ENCODE peak calls at places on chromosomes 2 and 18, in five cellular contexts. A, Z, Y, Q and C are unnamed samples.

GRCh38 chr2:29844713-29845320 is 76.6 kb downstream of the ALK start:
- DNase-seq in Q (no peak), A (peak), Y (no peak), Z (no peak), C (peak)

GRCh38 chr2:182435754-182436153 is 8.9 kb upstream of the PDE1A start:
- DNase-seq in A (peak), Y (no peak), Z (no peak), Q (no peak), C (peak)

GRCh38 chr18:48634491-48634890 is 95.7 kb downstream of the CTIF start:
- DNase-seq in Z (no peak), Y (no peak), A (no peak), Q (no peak), C (no peak)

GRCh38 chr2:33583194-33583938 is 15.7 kb downstream of the FAM98A start:
- DNase-seq in Z (peak), Y (peak), Q (peak), A (peak), C (peak)

GRCh38 chr2:29765711-29766110 is 155.7 kb downstream of the ALK start:
- DNase-seq in Q (no peak), A (no peak), Y (no peak), Z (no peak), C (peak)

GRCh38 chr2:114496959-114497358 is 54.5 kb downstream of the DPP10 start:
- DNase-seq in Z (no peak), Q (no peak), Y (no peak), A (no peak), C (no peak)

GRCh38 chr2:135585586-135585985 is 54.3 kb downstream of the R3HDM1 start:
- DNase-seq in Q (peak), Y (no peak), Z (no peak), A (peak), C (peak)

GRCh38 chr2:175605989-175606841 is 395.9 kb downstream of the LNPK start:
- DNase-seq in Y (peak), A (no peak), Q (peak), Z (no peak), C (peak)

GRCh38 chr2:174866421-174866820 is 102.1 kb upstream of the CHRNA1 start:
- DNase-seq in A (no peak), Y (no peak), Q (peak), Z (no peak), C (no peak)

GRCh38 chr18:37852464-37852863 is 286.9 kb upstream of the CELF4 start:
- DNase-seq in Z (no peak), A (no peak), Y (no peak), Q (no peak), C (no peak)

GRCh38 chr2:161139098-161139987 is 20.9 kb upstream of the TANK start:
- DNase-seq in Y (no peak), A (no peak), Z (no peak), Q (no peak), C (peak)

GRCh38 chr2:169965495-169965894 is 138.2 kb downstream of the UBR3 start:
- DNase-seq in Y (no peak), A (no peak), Q (no peak), Z (no peak), C (peak)

GRCh38 chr2:241570961-241571581 is 12.5 kb downstream of the BOK start:
- DNase-seq in Z (no peak), Y (no peak), A (no peak), Q (no peak), C (no peak)

GRCh38 chr2:231187736-231188505 is 10.5 kb upstream of the ARMC9 start:
- DNase-seq in A (no peak), Y (peak), Q (no peak), Z (no peak), C (peak)

GRCh38 chr2:42800461-42800962 is 8.1 kb upstream of the HAAO start:
- DNase-seq in Q (no peak), Y (no peak), Z (no peak), A (no peak), C (no peak)

GRCh38 chr2:174914894-174915760 is 90.1 kb downstream of the CHN1 start:
- DNase-seq in A (no peak), Q (no peak), Y (no peak), Z (no peak), C (no peak)

GRCh38 chr2:3302751-3303582 is 74.7 kb downstream of the EIPR1 start:
- DNase-seq in A (no peak), Z (peak), Q (no peak), Y (no peak), C (no peak)

GRCh38 chr18:420661-421060 is 79.8 kb downstream of the COLEC12 start:
- DNase-seq in A (no peak), Z (peak), Q (peak), Y (no peak), C (no peak)

GRCh38 chr2:120707816-120708215 is 27.9 kb upstream of the GLI2 start:
- DNase-seq in Q (no peak), Y (no peak), A (no peak), Z (no peak), C (peak)

GRCh38 chr18:55494441-55494840 is 93.6 kb downstream of the TCF4 start:
- DNase-seq in Q (no peak), Y (no peak), Z (no peak), A (no peak), C (no peak)

GRCh38 chr2:75491129-75491753 is 69.5 kb downstream of the EVA1A start:
- DNase-seq in Z (no peak), Q (no peak), Y (no peak), A (no peak), C (peak)

GRCh38 chr2:237081596-237081995 is 4.1 kb upstream of the COPS8 start:
- DNase-seq in Z (no peak), Y (no peak), A (no peak), Q (no peak), C (no peak)

GRCh38 chr2:138267161-138267901 is 234.2 kb upstream of the SPOPL start:
- DNase-seq in Y (no peak), Z (no peak), Q (no peak), A (peak), C (peak)

GRCh38 chr18:58314284-58314683 is 270.3 kb downstream of the NEDD4L start:
- DNase-seq in A (peak), Q (no peak), Z (no peak), Y (peak), C (peak)

GRCh38 chr2:159202568-159203071 is 83.9 kb downstream of the WDSUB1 start:
- DNase-seq in Y (peak), Q (no peak), A (peak), Z (no peak), C (peak)

GRCh38 chr2:69119104-69119503 is 106.1 kb downstream of the ANTXR1 start:
- DNase-seq in Q (peak), A (no peak), Z (no peak), Y (no peak), C (no peak)

GRCh38 chr18:40056085-40056484 is 1898.9 kb upstream of the PIK3C3 start:
- DNase-seq in Q (no peak), A (no peak), Z (no peak), Y (no peak), C (no peak)

GRCh38 chr2:33670392-33670937 is 71.4 kb upstream of the FAM98A start:
- DNase-seq in Q (peak), Y (no peak), Z (peak), A (peak), C (peak)

GRCh38 chr2:240991378-240992263 is 6.8 kb upstream of the SNED1 start:
- DNase-seq in A (peak), Q (peak), Y (peak), Z (no peak), C (peak)

GRCh38 chr2:54289942-54290702 is 34.1 kb upstream of the TSPYL6 start:
- DNase-seq in Y (no peak), A (no peak), Z (peak), Q (peak), C (no peak)
- H3K27ac ChIP-seq in Y (no peak), A (no peak), Z (no peak), Q (no peak), C (no peak)

GRCh38 chr2:88451647-88452150 is 794 bp downstream of the FOXI3 start:
- DNase-seq in Y (no peak), A (no peak), Q (peak), Z (no peak), C (peak)

GRCh38 chr2:88450925-88451575 is 1.4 kb downstream of the FOXI3 start:
- DNase-seq in Q (peak), Z (no peak), A (no peak), Y (no peak), C (no peak)

GRCh38 chr2:88452151-88452851 is at the start of gene FOXI3:
- DNase-seq in Z (peak), Y (peak), A (no peak), Q (peak), C (no peak)

GRCh38 chr2:88450186-88450585 is 2.3 kb downstream of the FOXI3 start:
- DNase-seq in A (no peak), Y (no peak), Q (no peak), Z (no peak), C (no peak)

DNA sequence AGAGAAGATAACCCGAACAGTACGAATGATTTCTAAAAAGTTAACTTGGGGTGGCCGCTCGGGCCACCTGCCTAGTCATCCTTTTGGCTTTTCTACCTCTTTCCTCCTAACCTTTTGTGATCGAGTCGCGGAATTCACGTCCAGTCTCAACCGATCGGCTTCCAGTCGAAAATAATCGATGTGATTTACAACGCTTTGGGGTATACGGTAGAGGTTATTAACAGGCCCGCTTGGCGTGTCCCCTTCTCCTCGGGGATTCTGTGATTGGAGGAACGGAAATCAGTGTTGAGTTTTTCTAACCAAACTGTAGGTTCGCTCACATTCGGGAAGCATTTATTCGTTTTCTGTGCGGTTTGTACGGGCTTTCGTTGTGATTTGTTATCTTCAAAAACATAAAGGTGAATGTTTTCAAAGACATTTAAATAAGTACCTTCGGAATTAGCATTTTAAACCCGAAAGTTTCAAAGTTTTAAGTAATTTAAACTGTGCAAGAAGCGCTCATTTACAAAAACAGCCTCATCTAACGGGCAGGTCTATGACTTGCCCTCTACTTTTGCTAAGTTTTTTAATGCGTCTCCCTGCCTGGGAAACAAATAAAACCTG is 588 bp upstream of the FOXI3 start:
- DNase-seq in Z (peak), A (no peak), Q (peak), Y (no peak), C (no peak)
- TF ChIP-seq EZH2 in Z (peak), A (no peak), Q (peak), Y (peak), C (peak)

DNA sequence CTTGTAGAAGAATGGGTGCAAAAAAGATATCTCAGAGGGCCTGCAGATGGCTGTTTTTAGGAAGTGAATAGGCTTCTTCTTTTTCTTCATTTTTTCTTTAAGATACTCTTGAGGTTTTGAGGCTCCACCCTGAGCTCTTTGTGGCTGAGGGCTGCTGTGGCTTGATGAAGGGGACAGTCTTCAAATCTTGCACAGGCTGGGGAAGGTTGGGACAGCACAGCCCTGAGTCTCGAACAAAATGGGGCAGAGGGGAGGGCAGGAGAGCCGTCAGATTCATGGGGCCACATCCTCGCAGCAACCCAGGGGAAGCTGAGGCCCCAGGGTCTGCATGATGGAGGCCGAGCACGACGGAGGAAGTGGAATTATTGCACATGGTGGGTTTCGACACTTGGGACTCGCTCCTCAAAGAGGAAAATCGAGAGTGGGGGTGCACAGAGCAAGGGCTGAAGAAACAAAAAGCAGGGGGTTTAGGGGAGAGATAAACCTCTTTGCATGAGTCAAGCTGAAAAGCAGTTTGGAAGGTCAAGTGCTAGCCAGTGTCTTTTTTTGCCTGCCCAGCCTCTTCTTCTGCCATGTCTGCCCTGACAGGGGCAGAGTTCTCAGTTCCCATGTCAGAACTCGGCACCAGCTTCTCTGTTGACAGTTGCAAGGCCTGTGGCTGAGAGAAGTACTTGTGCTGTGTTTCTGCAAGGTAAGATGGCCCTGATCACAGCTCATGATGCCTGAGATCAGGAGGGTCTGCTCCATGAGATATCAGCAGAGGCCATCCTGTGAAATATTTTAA is 19.5 kb downstream of the INPP4A start:
- DNase-seq in Z (no peak), Q (no peak), Y (no peak), A (no peak), C (no peak)
- H3K4me2 ChIP-seq in Z (no peak), Q (peak), Y (no peak), A (no peak), C (no peak)

DNA sequence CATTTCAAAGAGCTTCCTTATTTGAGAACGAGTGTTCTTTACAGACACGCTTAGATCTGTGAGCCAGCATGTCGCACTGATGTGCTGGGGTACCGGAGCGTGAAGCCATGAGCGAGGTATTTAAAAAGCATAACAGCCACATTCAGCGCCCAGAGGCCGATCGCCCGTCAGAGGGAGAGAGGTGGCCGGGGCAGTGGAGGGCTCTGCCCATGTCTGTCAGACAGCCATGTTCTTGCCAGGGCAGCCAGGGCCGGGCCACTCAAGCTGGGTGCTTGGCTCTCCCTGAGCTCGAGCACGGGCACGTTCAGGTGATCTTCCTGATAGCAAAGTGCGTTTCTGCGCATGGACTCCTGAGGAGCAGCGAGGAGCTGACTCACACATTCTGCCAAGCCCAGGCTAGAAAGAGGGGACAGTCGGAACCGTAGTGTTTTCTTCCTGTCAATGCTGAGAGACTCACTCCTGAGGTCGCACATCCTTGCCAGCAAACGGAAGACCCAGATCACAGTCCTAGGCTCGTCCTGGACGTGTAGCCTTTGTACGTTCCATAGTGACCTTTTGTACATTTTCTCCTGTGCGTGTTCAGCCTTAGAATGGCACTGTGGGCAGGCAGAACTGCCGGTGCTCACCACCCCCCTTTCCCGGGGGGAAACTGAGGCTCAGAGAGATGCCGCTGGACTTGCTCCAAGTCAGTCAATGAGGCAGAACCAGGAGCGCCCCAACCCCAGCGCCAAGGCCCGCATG is 100.7 kb downstream of the NFATC1 start:
- DNase-seq in Q (no peak), Z (no peak), Y (no peak), A (no peak), C (no peak)
- H3K27ac ChIP-seq in Q (no peak), Z (no peak), Y (peak), A (no peak), C (no peak)

DNA sequence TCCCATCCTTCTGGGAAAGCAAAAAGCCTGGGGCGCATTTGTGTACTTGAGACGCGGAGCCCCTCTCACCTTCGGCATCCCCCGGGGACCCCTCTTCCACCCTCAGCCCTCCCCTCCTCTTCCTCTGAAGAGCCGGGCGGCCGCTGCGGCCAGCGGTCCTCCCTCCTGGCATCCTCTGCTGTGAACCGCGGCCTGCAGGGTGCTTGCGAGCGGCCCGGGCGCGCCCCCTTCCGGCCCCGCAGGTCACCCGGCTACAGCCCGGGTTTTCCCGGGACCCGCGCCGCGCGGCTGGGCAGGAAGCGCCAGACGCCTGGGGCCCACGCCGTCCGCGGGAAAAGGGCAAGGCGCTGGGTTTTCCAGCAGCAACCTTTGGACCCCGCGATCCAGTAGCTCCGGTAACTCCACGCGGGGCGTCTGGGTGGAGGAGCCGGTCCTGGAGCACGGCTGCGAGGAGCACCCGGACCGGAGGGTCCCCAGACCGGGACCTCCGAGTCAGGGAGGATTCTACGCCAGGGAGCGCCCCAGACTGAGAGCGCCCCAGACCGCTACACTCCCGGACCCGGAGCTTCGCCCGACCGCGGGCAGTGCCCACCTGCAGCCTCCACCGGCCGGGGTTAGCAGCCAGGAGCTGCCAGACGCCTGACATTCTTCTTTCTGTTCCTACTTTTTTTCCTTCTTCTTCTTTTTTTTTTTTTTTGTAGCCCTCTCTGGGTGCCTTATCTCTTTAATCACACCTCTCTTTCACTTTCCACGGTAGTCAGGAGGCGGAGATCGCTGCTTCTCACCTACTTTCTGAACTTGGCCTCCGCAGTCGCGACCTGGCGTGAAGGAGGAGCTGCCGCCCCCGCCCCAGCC is at the start of gene IL18R1:
- DNase-seq in Q (peak), Y (peak), Z (peak), A (peak), C (peak)
- TF ChIP-seq EZH2 in Q (no peak), Y (no peak), Z (peak), A (no peak), C (no peak)

DNA sequence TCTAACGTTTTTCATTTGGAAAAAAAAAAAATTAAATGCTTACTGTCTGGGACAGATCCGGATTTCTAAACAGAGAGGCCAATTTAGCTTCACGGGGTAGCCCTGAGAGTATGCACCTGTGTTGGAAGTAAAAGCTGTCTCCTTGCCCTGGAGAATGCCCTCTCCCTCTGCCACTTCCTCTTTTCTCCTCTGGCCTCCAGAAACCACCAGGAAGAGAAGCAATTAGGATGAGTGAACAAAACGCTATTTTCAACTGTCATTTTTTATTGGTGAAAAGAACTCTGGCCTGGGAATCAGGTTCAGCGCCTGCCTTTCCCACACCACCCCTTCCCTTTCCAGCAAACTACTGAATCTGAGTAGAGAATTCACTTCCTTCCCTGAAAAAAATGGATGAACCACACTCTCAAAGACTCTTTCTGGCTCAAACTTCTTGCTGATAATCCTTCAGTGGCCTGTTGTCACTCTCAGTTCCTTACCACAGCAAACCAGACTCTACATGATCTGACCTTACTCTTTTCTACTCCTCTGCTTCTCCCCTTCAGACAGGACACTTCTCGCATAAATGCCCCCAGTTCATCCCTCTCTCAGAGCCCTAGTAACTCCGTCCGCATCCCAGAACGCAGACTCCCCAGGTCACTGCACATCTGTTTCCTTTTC is 29.8 kb downstream of the KLF7 start:
- DNase-seq in A (no peak), Y (no peak), Z (no peak), Q (no peak), C (no peak)
- H3K4me2 ChIP-seq in A (peak), Y (no peak), Z (no peak), Q (no peak), C (peak)

GRCh38 chr2:10043256-10043905 is at the start of gene KLF11:
- DNase-seq in Q (peak), Y (peak), A (peak), Z (peak), C (peak)
- H3K27ac ChIP-seq in Q (no peak), Y (peak), A (peak), Z (no peak), C (peak)